ENCODE peak calls at places on chromosomes 12 and 14, in nine cellular contexts. T is Peyer's patch; L is cardiac muscle cell; Q is GM18507; X is amniotic stem cell; U is activated T-helper 1 cell treated with anti-CD3 and anti-CD28 coated beads, Interleukin-2, amount 50 U/mL, for 16 hours; E is GM13977; F is HCEC 1CT; H is GM04504. Y is an unnamed sample.

GRCh38 chr14:39264558-39264957 is 30.8 kb downstream of the MIA2 start:
- DNase-seq in T (no peak), L (peak), Q (no peak), X (no peak), U (no peak), E (no peak), F (no peak), H (no peak), Y (no peak)

GRCh38 chr14:39576726-39577125 is 144.5 kb upstream of the FBXO33 start:
- DNase-seq in T (no peak), L (no peak), Q (no peak), X (no peak), U (no peak), E (no peak), F (no peak), H (no peak), Y (no peak)

GRCh38 chr12:45490232-45490881 is 239.1 kb upstream of the ARID2 start:
- DNase-seq in T (no peak), L (no peak), Q (no peak), X (no peak), U (no peak), E (no peak), F (peak), H (no peak), Y (no peak)

GRCh38 chr12:105659355-105660075 is 329.0 kb downstream of the C12orf75 start:
- DNase-seq in T (no peak), L (no peak), Q (no peak), X (no peak), U (no peak), E (no peak), F (no peak), H (no peak), Y (no peak)

GRCh38 chr12:88897723-88898122 is 317.5 kb upstream of the KITLG start:
- DNase-seq in T (no peak), L (peak), Q (no peak), X (no peak), U (no peak), E (no peak), F (peak), H (no peak), Y (no peak)

GRCh38 chr12:108046135-108046534 is 83.0 kb upstream of the WSCD2 start:
- DNase-seq in T (no peak), L (no peak), Q (no peak), X (no peak), U (no peak), E (no peak), F (no peak), H (no peak), Y (no peak)

GRCh38 chr14:75522224-75522764 is at the start of gene BATF:
- DNase-seq in T (peak), L (no peak), Q (no peak), X (no peak), U (peak), E (peak), F (no peak), H (no peak), Y (no peak)

GRCh38 chr12:94699796-94700195 is 49.4 kb upstream of the TMCC3 start:
- DNase-seq in T (no peak), L (no peak), Q (no peak), X (no peak), U (no peak), E (no peak), F (no peak), H (no peak), Y (no peak)

GRCh38 chr12:24561411-24561871 is 387.5 kb downstream of the BCAT1 start:
- DNase-seq in T (no peak), L (peak), Q (no peak), X (no peak), U (no peak), E (peak), F (peak), H (no peak), Y (no peak)

GRCh38 chr12:93729934-93730333 is 52.8 kb downstream of the CRADD start:
- DNase-seq in T (no peak), L (no peak), Q (no peak), X (no peak), U (no peak), E (no peak), F (no peak), H (no peak), Y (no peak)

GRCh38 chr14:64438181-64438839 is 27.0 kb upstream of the AKAP5 start:
- DNase-seq in T (no peak), L (peak), Q (no peak), X (peak), U (no peak), E (no peak), F (peak), H (peak), Y (no peak)

GRCh38 chr12:51926718-51927117 is 19.4 kb downstream of the ACVRL1 start:
- DNase-seq in T (peak), L (peak), Q (no peak), X (no peak), U (peak), E (peak), F (peak), H (no peak), Y (no peak)

GRCh38 chr14:67432088-67432564 is 20.2 kb upstream of the PLEK2 start:
- DNase-seq in T (no peak), L (no peak), Q (no peak), X (no peak), U (no peak), E (no peak), F (no peak), H (peak), Y (no peak)

GRCh38 chr12:79634957-79635471 is 55.8 kb downstream of the PAWR start:
- DNase-seq in T (no peak), L (no peak), Q (no peak), X (no peak), U (no peak), E (no peak), F (no peak), H (peak), Y (no peak)

GRCh38 chr12:120687570-120688289 is 781 bp downstream of the MLEC start:
- DNase-seq in T (no peak), L (peak), Q (no peak), X (no peak), U (peak), E (no peak), F (no peak), H (no peak), Y (no peak)

GRCh38 chr12:52494518-52494917 is 1.5 kb upstream of the KRT6A start:
- DNase-seq in T (peak), L (peak), Q (no peak), X (no peak), U (no peak), E (no peak), F (no peak), H (no peak), Y (no peak)